ENCODE peak calls at places on chromosomes 6 and 20, in four cellular contexts. J is GM12878, D is IMR-90, A is K562. O is an unnamed sample.
A peak's percentile ranks its signal among the peaks of the same experiment; 100 is the strongest.

GRCh38 chr6:12339808-12340487 is 49.8 kb downstream of the EDN1 start:
- DNase-seq in J (no peak), D (no peak), A (no peak), O (no peak)

GRCh38 chr20:2507875-2508630 is 662 bp downstream of the ZNF343 start:
- DNase-seq in J (no peak), D (peak; percentile 47), A (peak; percentile 34), O (peak; percentile 9)

GRCh38 chr6:14224359-14225103 is 107.0 kb downstream of the CD83 start:
- DNase-seq in J (peak; percentile 8), D (no peak), A (no peak), O (no peak)

GRCh38 chr6:90328004-90328403 is 31.4 kb upstream of the BACH2 start:
- DNase-seq in J (no peak), D (peak; percentile 39), A (no peak), O (no peak)

GRCh38 chr6:155313602-155314091 is 637 bp downstream of the TFB1M start:
- DNase-seq in J (no peak), D (no peak), A (peak; percentile 17), O (no peak)

GRCh38 chr6:47479156-47479541 is 1.6 kb downstream of the CD2AP start:
- DNase-seq in J (no peak), D (peak; percentile 17), A (no peak), O (no peak)

GRCh38 chr6:5007531-5007930 is 3.7 kb upstream of the RPP40 start:
- DNase-seq in J (no peak), D (no peak), A (no peak), O (no peak)

GRCh38 chr6:2915150-2915549 is 12.0 kb upstream of the SERPINB9 start:
- DNase-seq in J (no peak), D (no peak), A (no peak), O (no peak)

GRCh38 chr6:30895343-30895742 is 11.0 kb downstream of the DDR1 start:
- DNase-seq in J (no peak), D (no peak), A (no peak), O (no peak)

GRCh38 chr20:62545271-62545670 is 69.5 kb upstream of the GATA5 start:
- DNase-seq in J (no peak), D (no peak), A (no peak), O (no peak)
- TF ChIP-seq FOS in J (no peak), D (no peak), A (no peak), O (no peak)

DNA sequence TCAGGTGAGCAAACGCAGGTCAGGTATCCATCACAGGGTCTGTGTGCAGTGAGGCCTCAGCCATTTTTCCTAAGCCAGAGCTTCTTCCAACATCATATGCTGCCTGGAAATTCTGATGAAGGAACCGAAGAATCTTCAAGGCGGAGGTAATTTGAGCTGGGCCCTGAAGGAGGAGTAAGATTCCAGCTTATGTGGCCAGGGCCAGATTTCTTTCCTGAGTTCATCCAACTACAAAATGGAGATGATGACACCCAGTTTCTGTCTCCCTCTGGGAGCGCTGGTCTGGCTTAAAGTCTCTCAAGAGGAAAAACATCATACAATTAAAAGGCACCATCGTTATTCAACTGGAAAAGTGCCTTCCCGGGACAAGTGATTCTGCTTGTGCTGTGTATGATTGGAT is 6.9 kb upstream of the MANBAL start:
- DNase-seq in J (no peak), D (peak; percentile 81), A (no peak), O (no peak)
- H3K9ac ChIP-seq in J (no peak overlapping the region), D (peak overlapping the region; percentile 19), A (no peak overlapping the region), O (no peak overlapping the region)

DNA sequence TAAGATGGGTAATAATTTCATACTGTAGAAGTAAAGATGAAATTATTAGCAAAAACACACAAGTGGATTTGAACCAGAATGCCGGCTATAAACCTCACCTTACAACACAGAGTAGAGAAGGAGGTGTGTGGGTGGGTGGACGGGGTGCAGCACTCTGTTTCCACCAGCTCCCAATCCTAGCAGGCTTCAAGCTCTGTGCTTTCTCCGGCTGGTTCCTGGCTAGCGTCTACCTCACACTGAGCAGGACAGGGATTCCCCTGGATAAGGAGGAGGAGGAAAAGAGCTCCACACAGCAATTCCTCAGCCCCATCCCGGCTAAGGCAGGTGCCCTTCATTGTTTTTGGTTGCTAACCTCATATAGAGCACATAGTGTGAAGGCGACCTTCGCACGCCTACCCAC is 453.3 kb downstream of the C6orf118 start:
- DNase-seq in J (no peak), D (no peak), A (no peak), O (no peak)
- H3K4me3 ChIP-seq in J (no peak overlapping the region), D (no peak overlapping the region), A (no peak overlapping the region), O (no peak overlapping the region)

GRCh38 chr20:41151134-41151869 is 14.0 kb downstream of the PLCG1 start:
- DNase-seq in J (no peak), D (no peak), A (no peak), O (no peak)
- TF ChIP-seq FOS in J (no peak), D (no peak), A (no peak), O (no peak)

GRCh38 chr6:135144678-135145508 is 36.2 kb upstream of the MYB start:
- DNase-seq in J (no peak), D (peak; percentile 43), A (peak; percentile 44), O (peak; percentile 34)
- H3K9ac ChIP-seq in J (no peak overlapping the region), D (no peak overlapping the region), A (no peak overlapping the region), O (no peak overlapping the region)

DNA sequence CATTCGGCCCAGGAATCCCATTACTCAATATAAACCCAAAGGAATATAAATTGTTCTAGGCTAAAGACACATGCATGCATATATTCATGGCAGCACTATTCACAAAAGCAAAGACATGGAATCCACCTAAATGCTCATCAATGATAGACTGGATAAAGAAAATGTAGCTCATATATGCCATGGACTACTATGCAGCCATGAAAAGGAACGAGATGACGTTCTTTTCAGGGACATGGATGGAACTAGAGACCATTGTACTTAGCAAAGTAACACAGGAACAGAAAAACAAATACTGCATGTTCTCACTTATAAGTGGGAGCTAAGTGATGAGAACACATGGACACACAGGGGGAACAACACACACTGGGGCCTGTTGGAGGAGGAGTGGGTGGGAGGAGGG is 769.5 kb downstream of the TBC1D32 start:
- DNase-seq in J (no peak), D (no peak), A (no peak), O (no peak)
- H3K4me3 ChIP-seq in J (no peak overlapping the region), D (no peak overlapping the region), A (no peak overlapping the region), O (no peak overlapping the region)

GRCh38 chr20:36821964-36822437 is 48.4 kb upstream of the DSN1 start:
- DNase-seq in J (no peak), D (no peak), A (peak; percentile 66), O (no peak)
- TF ChIP-seq FOS in J (no peak), D (no peak), A (no peak), O (no peak)

GRCh38 chr20:1309439-1309847 is 19.5 kb downstream of the SDCBP2 start:
- DNase-seq in J (no peak), D (no peak), A (no peak), O (no peak)

GRCh38 chr20:1308702-1309095 is 20.2 kb downstream of the SDCBP2 start:
- DNase-seq in J (no peak), D (no peak), A (no peak), O (no peak)

GRCh38 chr20:1307571-1307971 is 21.4 kb downstream of the SDCBP2 start:
- DNase-seq in J (no peak), D (no peak), A (no peak), O (no peak)

GRCh38 chr20:1307171-1307570 is 21.8 kb downstream of the SDCBP2 start:
- DNase-seq in J (no peak), D (no peak), A (no peak), O (no peak)

GRCh38 chr20:1308067-1308701 is 20.8 kb downstream of the SDCBP2 start:
- DNase-seq in J (no peak), D (no peak), A (no peak), O (no peak)
- H3K9ac ChIP-seq in J (no peak overlapping the region), D (no peak overlapping the region), A (no peak overlapping the region), O (no peak overlapping the region)

GRCh38 chr6:165060636-165061190 is 248.7 kb downstream of the C6orf118 start:
- DNase-seq in J (no peak), D (no peak), A (no peak), O (no peak)

GRCh38 chr6:165055231-165055630 is 254.2 kb downstream of the C6orf118 start:
- DNase-seq in J (no peak), D (no peak), A (no peak), O (no peak)

GRCh38 chr6:165056292-165056691 is 253.1 kb downstream of the C6orf118 start:
- DNase-seq in J (no peak), D (no peak), A (no peak), O (no peak)

DNA sequence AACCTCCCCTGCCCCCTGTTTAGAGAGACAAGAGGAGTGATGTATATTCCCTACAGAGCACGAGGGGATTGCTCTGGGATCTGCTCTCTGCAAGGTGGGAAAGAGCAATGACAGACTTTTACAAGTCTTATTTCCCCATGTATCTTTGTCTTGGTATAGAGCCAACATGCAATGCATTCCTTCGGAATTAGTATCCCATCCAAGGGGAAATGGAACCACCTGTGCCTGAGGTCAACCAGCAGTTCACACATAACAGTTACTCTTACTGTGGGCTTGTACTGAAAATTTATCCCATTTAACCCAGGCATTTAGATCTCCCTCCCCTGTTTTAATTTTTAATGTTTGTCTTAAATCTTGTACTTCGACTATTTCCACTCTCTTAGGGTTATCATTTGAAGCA is 250.4 kb downstream of the C6orf118 start:
- DNase-seq in J (no peak), D (no peak), A (no peak), O (no peak)
- H3K4me3 ChIP-seq in J (no peak overlapping the region), D (no peak overlapping the region), A (no peak overlapping the region), O (no peak overlapping the region)

GRCh38 chr20:61299613-61300012 is 47.6 kb downstream of the CDH4 start:
- DNase-seq in J (no peak), D (no peak), A (no peak), O (no peak)

GRCh38 chr20:61299088-61299487 is 47.0 kb downstream of the CDH4 start:
- DNase-seq in J (no peak), D (no peak), A (no peak), O (no peak)

GRCh38 chr20:61296629-61297019 is 44.6 kb downstream of the CDH4 start:
- DNase-seq in J (no peak), D (no peak), A (no peak), O (no peak)

GRCh38 chr20:61297491-61297890 is 45.4 kb downstream of the CDH4 start:
- DNase-seq in J (no peak), D (no peak), A (no peak), O (no peak)

DNA sequence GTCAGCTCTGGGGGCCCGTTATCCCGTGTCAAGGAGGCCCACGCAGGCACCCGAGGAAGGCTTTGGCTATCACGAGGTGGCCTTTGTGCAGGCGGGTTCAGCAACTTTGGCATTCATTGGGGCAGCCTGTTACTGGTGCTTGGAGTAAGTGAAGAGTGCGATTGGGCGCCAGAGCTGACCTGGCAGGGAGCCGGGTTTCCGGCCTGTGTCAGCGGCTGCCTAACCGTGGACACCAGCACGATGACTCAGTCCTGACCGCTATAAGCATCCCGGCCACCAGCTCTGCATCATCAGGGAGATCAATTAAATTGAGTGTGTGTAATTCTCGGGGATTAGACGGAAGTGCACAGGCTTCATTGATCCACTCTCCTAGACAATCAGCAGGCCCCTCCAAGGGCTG is 45.9 kb downstream of the CDH4 start:
- DNase-seq in J (no peak), D (peak; percentile 35), A (peak; percentile 17), O (no peak)
- TF ChIP-seq FOS in J (no peak), D (no peak), A (no peak), O (no peak)